ENCODE peak calls at places on chromosomes 12 and 14, in five cellular contexts. M is H1, P is PC-3, F is mesenchymal stem cell, B is K562. J is an unnamed sample.

GRCh38 chr12:24705741-24706358 is 243.1 kb downstream of the BCAT1 start:
- DNase-seq in B (no peak), M (no peak), F (no peak), P (no peak), J (no peak)

GRCh38 chr14:24909523-24910302 is 140.2 kb downstream of the STXBP6 start:
- DNase-seq in P (no peak), F (no peak), B (no peak), M (no peak), J (peak)

GRCh38 chr12:58283553-58283952 is 342.2 kb downstream of the ATP23 start:
- DNase-seq in M (no peak), F (no peak), P (no peak), B (no peak), J (no peak)

GRCh38 chr12:52253391-52254179 is 20.5 kb downstream of the KRT7 start:
- DNase-seq in M (no peak), B (no peak), P (peak), F (no peak), J (no peak)

GRCh38 chr14:54462048-54462447 is 20.9 kb upstream of the CNIH1 start:
- DNase-seq in F (no peak), B (no peak), M (no peak), P (peak), J (no peak)

GRCh38 chr14:95884377-95884776 is 7.7 kb downstream of the TUNAR start:
- DNase-seq in F (no peak), M (no peak), P (no peak), B (no peak), J (no peak)

GRCh38 chr12:122250047-122250446 is 16.2 kb downstream of the VPS33A start:
- DNase-seq in M (no peak), B (no peak), F (no peak), P (no peak), J (no peak)

GRCh38 chr12:12265035-12265434 is 1.8 kb downstream of the LRP6 start:
- DNase-seq in F (no peak), B (no peak), P (no peak), M (no peak), J (no peak)

GRCh38 chr12:47107446-47107845 is 27.7 kb upstream of the AMIGO2 start:
- DNase-seq in B (no peak), F (no peak), P (no peak), M (no peak), J (no peak)

GRCh38 chr12:108832730-108833354 is 24.5 kb downstream of the SSH1 start:
- DNase-seq in M (no peak), P (peak), F (peak), B (no peak), J (no peak)

GRCh38 chr14:88321692-88322504 is 1.2 kb downstream of the KCNK10 start:
- DNase-seq in F (no peak), B (no peak), P (no peak), M (no peak), J (no peak)

GRCh38 chr14:100534528-100535286 is 52.5 kb downstream of the BEGAIN start:
- DNase-seq in M (no peak), F (peak), B (no peak), P (no peak), J (peak)

GRCh38 chr12:19186722-19187661 is 57.5 kb downstream of the PLEKHA5 start:
- DNase-seq in B (peak), P (peak), M (no peak), F (peak), J (no peak)

GRCh38 chr12:119369907-119370546 is 35.5 kb downstream of the CCDC60 start:
- DNase-seq in F (no peak), B (no peak), M (no peak), P (no peak), J (no peak)

GRCh38 chr12:49552014-49552413 is 13.2 kb downstream of the KCNH3 start:
- DNase-seq in B (no peak), M (no peak), P (peak), F (no peak), J (no peak)

GRCh38 chr12:112153900-112154234 is 28.5 kb downstream of the TRAFD1 start:
- DNase-seq in F (no peak), P (no peak), M (no peak), B (no peak), J (no peak)

GRCh38 chr12:76037130-76038105 is 5.8 kb upstream of the PHLDA1 start:
- DNase-seq in B (peak), P (peak), M (no peak), F (peak), J (peak)

GRCh38 chr12:71014180-71014785 is 93.7 kb upstream of the PTPRR start:
- DNase-seq in B (peak), P (peak), F (peak), M (no peak), J (no peak)

GRCh38 chr12:117986705-117987469 is 18.1 kb upstream of the KSR2 start:
- DNase-seq in M (no peak), F (no peak), P (peak), B (no peak), J (no peak)

GRCh38 chr14:58430156-58430555 is 2.6 kb downstream of the KIAA0586 start:
- DNase-seq in P (peak), B (peak), M (no peak), F (peak), J (no peak)

GRCh38 chr12:59055204-59055839 is 135.0 kb upstream of the LRIG3 start:
- DNase-seq in P (peak), B (no peak), F (peak), M (no peak), J (no peak)

GRCh38 chr14:80448267-80448666 is 237.0 kb upstream of the DIO2 start:
- DNase-seq in P (no peak), M (no peak), B (no peak), F (no peak), J (no peak)

GRCh38 chr12:122336015-122336946 is 70.0 kb upstream of the VPS33A start:
- DNase-seq in M (no peak), B (peak), F (peak), P (peak), J (no peak)

GRCh38 chr12:79686171-79686570 is 4.6 kb downstream of the PAWR start:
- DNase-seq in M (no peak), F (no peak), B (no peak), P (peak), J (no peak)

GRCh38 chr14:75267141-75267601 is 11.5 kb upstream of the FOS start:
- DNase-seq in F (peak), P (no peak), M (no peak), B (no peak), J (no peak)

GRCh38 chr12:46386360-46386867 is 13.8 kb upstream of the SLC38A2 start:
- DNase-seq in P (peak), B (no peak), F (peak), M (no peak), J (no peak)

GRCh38 chr14:67526676-67527459 is 6.2 kb upstream of the PLEKHH1 start:
- DNase-seq in F (peak), P (peak), B (peak), M (no peak), J (peak)

GRCh38 chr14:68011629-68012028 is 192.1 kb downstream of the RAD51B start:
- DNase-seq in P (no peak), M (no peak), B (no peak), F (peak), J (no peak)

GRCh38 chr12:54182981-54183380 is 5.8 kb downstream of the SMUG1 start:
- DNase-seq in B (no peak), F (no peak), M (no peak), P (no peak), J (no peak)

GRCh38 chr14:80264698-80265097 is 53.4 kb upstream of the DIO2 start:
- DNase-seq in F (no peak), P (no peak), B (no peak), M (no peak), J (no peak)

GRCh38 chr12:75525263-75525662 is 13.9 kb upstream of the KRR1 start:
- DNase-seq in B (no peak), P (no peak), F (no peak), M (no peak), J (no peak)

GRCh38 chr14:70680748-70681147 is 39.0 kb downstream of the TTC9 start:
- DNase-seq in B (no peak), P (no peak), F (no peak), M (no peak), J (no peak)

GRCh38 chr12:119730381-119730780 is 62.4 kb downstream of the PRKAB1 start:
- DNase-seq in M (no peak), P (no peak), F (no peak), B (no peak), J (no peak)

GRCh38 chr12:46365951-46366379 is 6.6 kb downstream of the SLC38A2 start:
- DNase-seq in F (peak), B (no peak), M (no peak), P (peak), J (no peak)

GRCh38 chr12:82567688-82568087 is 119.0 kb upstream of the TMTC2 start:
- DNase-seq in P (no peak), M (no peak), F (no peak), B (no peak), J (no peak)

DNA sequence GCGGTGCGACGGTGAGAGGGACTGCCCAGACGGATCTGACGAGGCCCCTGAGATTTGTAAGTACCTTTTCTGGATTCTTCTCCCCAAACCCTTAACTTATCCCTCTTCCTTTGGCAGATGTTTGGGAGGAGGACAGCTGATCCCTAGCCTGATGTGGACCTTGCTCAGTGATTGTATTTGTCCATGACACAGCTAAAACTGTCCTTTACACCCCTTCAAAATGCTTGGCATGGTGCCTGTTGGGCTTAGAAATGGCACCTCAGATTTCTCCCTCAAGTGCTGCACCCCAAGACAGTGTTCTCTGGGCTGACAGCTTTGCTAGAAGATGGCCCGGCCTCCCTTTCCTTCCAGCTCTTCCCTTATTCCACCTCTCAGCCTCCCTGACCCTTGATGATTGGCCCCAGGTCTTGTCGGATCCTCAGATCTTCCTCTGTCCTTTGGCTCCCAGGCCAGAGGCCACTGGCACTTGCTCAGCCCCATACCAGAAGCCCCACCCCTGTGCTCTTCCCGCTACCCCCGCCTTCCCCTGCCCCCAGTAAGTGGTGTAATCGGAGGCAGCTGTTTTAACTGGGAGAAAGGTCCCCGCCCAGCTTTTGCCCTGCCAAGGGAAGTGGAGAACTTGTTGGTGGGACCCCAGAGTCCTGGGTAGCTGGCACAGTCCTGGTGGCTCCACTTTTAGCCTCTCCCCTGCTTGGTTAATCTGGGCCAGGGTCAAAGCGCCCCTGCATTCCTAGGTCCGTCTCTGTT is 8.7 kb downstream of the LRP1-AS start:
- DNase-seq in F (no peak), P (no peak), B (peak), M (no peak), J (peak)
- H3K9ac ChIP-seq in F (peak), P (no peak), B (peak), M (no peak), J (peak)

DNA sequence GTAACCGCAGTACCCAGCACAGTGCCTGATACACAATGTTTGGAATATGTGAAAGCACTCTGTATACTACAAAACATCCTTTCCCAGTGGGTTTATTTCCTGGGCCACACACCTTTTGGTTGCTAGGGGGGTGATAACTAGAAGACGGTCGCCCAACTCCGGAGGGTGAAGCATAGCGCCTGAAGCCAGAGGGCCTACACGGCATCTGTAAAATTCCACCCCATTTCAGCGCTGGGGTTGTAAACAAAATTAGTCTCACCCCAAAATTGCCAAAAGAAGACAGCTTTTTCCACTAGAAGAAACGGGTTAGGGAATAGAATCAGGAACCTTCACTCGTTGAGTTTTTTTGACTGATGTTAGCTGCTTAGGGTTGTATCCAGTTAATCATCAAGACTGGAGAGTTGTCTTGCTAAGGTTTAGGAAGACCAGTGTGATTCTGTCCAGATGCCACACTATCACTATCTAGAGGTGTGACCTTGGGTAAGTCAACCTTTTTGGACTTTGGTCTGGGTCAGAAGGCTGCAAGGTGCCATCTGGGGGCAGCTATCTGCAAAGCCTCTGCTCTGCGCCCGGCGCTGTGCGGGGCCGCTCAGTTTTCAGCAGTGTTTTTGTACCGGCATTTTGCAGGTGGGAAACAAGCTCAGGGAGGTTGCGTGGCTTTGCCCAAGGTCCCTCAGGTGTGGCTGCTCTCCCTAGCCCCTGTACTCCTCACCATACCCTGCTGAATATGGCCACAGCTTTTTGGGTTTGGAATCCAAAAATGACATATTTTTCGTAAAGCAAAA is 1.3 kb downstream of the ZNF839 start:
- DNase-seq in F (no peak), M (no peak), P (no peak), B (no peak), J (no peak)
- H3K27ac ChIP-seq in F (no peak), M (no peak), P (no peak), B (peak), J (no peak)

GRCh38 chr12:7369274-7369729 is 65.4 kb downstream of the ACSM4 start:
- DNase-seq in F (peak), M (no peak), P (peak), B (peak), J (no peak)
- H3K9ac ChIP-seq in F (no peak), M (no peak), P (no peak), B (no peak), J (no peak)

GRCh38 chr14:23436327-23437141 is 1.1 kb upstream of the MYH7 start:
- DNase-seq in P (no peak), B (peak), F (no peak), M (no peak), J (no peak)

GRCh38 chr14:23433457-23433856 is 2.0 kb downstream of the MYH7 start:
- DNase-seq in F (no peak), B (no peak), M (no peak), P (no peak), J (no peak)

GRCh38 chr14:23437142-23438129 is 2.0 kb upstream of the MYH7 start:
- DNase-seq in F (no peak), P (no peak), B (no peak), M (no peak), J (no peak)

GRCh38 chr14:23434488-23435219 is 806 bp downstream of the MYH7 start:
- DNase-seq in B (no peak), P (no peak), M (no peak), F (no peak), J (no peak)

DNA sequence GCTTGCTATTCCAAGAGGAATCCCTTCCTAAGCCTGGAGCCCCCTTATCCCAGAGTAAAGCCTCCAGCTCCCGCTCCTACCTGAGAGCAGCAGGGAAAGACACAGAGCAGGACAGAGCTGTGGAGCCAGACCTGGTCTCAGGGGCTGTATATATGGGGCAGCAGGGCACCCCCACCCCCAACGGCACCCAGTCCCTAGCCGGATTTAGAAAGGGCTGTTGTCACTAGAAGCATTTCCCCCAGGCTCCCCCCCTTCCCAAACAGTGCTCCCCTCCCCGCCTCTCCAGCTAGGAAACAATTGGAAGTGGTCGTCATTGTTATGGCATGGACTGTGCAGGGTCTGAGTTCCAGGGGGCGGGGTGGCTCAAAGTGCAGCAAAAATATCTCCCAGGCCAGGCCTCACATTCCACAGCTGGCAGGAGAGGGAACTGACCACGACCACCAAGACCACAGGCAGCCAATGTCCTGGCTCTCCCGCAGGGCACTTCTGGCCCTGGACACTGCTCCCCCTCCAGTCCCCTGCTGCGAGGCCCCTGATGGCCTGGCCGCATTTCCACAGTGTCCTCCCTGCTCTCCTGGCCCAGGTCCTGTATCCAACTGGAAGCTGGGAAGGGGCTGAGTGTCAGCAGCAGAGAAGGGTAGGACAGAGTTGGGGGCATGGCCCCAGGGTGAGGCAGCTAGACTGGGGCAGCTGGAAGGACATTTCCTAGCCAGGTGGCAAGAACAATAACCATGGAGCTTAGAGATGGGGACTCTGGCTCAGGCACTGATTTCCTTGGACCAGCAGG is at the start of gene MYH7:
- DNase-seq in M (no peak), F (no peak), B (no peak), P (no peak), J (no peak)
- H3K27ac ChIP-seq in M (no peak), F (no peak), B (no peak), P (no peak), J (no peak)

DNA sequence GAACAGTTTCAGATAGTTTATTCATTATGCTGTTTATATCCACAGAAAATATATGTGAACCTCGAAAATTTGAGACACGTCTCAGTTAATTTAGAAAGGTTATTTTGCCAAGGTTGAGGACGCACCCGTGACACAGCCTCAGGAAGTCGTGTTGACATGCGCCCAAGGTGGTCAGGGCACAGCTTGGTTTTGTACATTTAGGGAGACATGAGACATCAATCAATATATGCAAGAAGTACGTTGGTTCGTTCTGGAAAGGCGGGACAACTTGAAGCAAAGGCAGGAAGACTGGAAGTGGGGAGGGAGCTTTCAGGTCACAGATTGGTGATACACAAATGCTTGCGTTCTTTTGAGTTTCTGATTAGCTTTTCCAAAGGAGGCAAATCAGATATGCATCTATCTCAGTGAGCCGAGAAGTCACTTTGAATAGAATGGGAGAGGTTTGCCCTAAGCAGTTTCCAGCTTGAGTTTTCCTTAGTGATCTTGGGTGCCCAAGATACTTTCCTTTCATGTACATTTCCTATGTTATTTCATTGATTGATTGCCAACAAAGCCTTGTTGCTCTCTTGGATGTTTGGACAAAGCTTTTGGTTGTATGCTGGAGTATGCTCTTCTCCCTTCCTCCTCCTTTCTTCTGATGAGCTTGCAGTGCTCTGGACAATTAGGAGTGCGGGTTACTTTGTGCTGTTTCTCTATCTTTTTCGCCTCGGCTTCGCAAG is 3.2 kb downstream of the SNAPC1 start:
- DNase-seq in M (no peak), F (no peak), B (peak), P (peak), J (no peak)
- H3K9ac ChIP-seq in M (no peak), F (peak), B (peak), P (peak), J (no peak)